ENCODE peak calls at places on chromosomes 5 and 9, in six cellular contexts. P is hepatocyte, G is fibroblast of pulmonary artery, L is RWPE2, Z is GM12865, Y is colonic mucosa. R is an unnamed sample.

GRCh38 chr9:495739-496138 is 281.1 kb downstream of the DOCK8 start:
- DNase-seq in L (no peak), P (no peak), Y (no peak), Z (no peak), G (no peak), R (no peak)

GRCh38 chr5:138990986-138991645 is 116.0 kb upstream of the LRRTM2 start:
- DNase-seq in G (no peak), Y (peak; percentile 7), L (no peak), P (no peak), Z (no peak), R (no peak)

GRCh38 chr9:82202808-82203207 is 214.2 kb downstream of the SPATA31D1 start:
- DNase-seq in Y (no peak), P (peak; percentile 51), G (peak; percentile 71), L (no peak), Z (no peak), R (no peak)

GRCh38 chr9:2150338-2150737 is 135.2 kb downstream of the SMARCA2 start:
- DNase-seq in G (no peak), Z (no peak), L (no peak), Y (no peak), P (no peak), R (no peak)

GRCh38 chr5:109327572-109327971 is 82.2 kb downstream of the PJA2 start:
- DNase-seq in Z (no peak), P (no peak), Y (no peak), G (no peak), L (no peak), R (no peak)

GRCh38 chr9:127907867-127908659 is 8.7 kb upstream of the ST6GALNAC6 start:
- DNase-seq in P (no peak), G (no peak), L (no peak), Y (peak; percentile 22), Z (no peak), R (no peak)

GRCh38 chr9:34338664-34339063 is 9.3 kb downstream of the NUDT2 start:
- DNase-seq in Z (no peak), Y (no peak), G (no peak), P (no peak), L (no peak), R (no peak)

GRCh38 chr9:84031534-84031933 is 50.9 kb downstream of the RMI1 start:
- DNase-seq in Y (no peak), L (no peak), Z (no peak), G (no peak), P (no peak), R (no peak)

GRCh38 chr9:97573482-97574073 is 59.6 kb downstream of the TSTD2 start:
- DNase-seq in Z (no peak), P (no peak), G (no peak), L (no peak), Y (no peak), R (no peak)

GRCh38 chr9:127979015-127979332 is 1.8 kb downstream of the EEIG1 start:
- DNase-seq in Y (no peak), P (peak; percentile 26), Z (no peak), G (no peak), L (no peak), R (no peak)

GRCh38 chr5:143449772-143450171 is 46.3 kb upstream of the NR3C1 start:
- DNase-seq in L (no peak), P (no peak), Y (no peak), G (no peak), Z (no peak), R (no peak)

GRCh38 chr5:135553688-135554462 is 18.1 kb upstream of the NEUROG1 start:
- DNase-seq in G (peak; percentile 14), P (peak; percentile 73), Z (no peak), Y (peak; percentile 60), L (no peak), R (no peak)

GRCh38 chr5:125381290-125381689 is 634.9 kb upstream of the ZNF608 start:
- DNase-seq in G (no peak), P (no peak), Y (no peak), Z (peak; percentile 1), L (no peak), R (no peak)

GRCh38 chr5:9658726-9659125 is 28.6 kb upstream of the TAS2R1 start:
- DNase-seq in L (no peak), P (no peak), G (no peak), Y (no peak), Z (no peak), R (no peak)

GRCh38 chr5:3593771-3594513 is 1.7 kb upstream of the IRX1 start:
- DNase-seq in G (no peak), Y (no peak), L (no peak), Z (no peak), P (no peak), R (no peak)

GRCh38 chr9:110842976-110843375 is 174.4 kb downstream of the MUSK start:
- DNase-seq in L (no peak), G (no peak), Z (no peak), P (no peak), Y (no peak), R (no peak)

GRCh38 chr5:33316773-33317172 is 124.0 kb upstream of the TARS1 start:
- DNase-seq in L (no peak), G (no peak), P (no peak), Z (no peak), Y (no peak), R (no peak)

GRCh38 chr5:111227805-111228204 is 3.6 kb downstream of the CAMK4 start:
- DNase-seq in Z (peak; percentile 55), G (peak; percentile 78), P (peak; percentile 8), L (no peak), Y (peak; percentile 30), R (peak; percentile 53)

GRCh38 chr9:75238311-75238976 is 150.1 kb downstream of the OSTF1 start:
- DNase-seq in G (peak; percentile 83), P (peak; percentile 87), L (no peak), Z (peak; percentile 63), Y (peak; percentile 71), R (peak; percentile 64)

GRCh38 chr5:178793156-178793555 is 62.7 kb upstream of the ZNF354A start:
- DNase-seq in G (no peak), Z (no peak), P (peak; percentile 39), Y (peak; percentile 26), L (no peak), R (peak; percentile 51)

GRCh38 chr5:43039468-43040286 is 442 bp downstream of the ANXA2R start:
- DNase-seq in Z (peak; percentile 56), Y (peak; percentile 69), G (peak; percentile 92), P (peak; percentile 78), L (no peak), R (peak; percentile 76)
- TF ChIP-seq CTCF in Z (peak; percentile 8), Y (no peak), G (peak; percentile 11), P (peak; percentile 12), L (no peak), R (no peak)

DNA sequence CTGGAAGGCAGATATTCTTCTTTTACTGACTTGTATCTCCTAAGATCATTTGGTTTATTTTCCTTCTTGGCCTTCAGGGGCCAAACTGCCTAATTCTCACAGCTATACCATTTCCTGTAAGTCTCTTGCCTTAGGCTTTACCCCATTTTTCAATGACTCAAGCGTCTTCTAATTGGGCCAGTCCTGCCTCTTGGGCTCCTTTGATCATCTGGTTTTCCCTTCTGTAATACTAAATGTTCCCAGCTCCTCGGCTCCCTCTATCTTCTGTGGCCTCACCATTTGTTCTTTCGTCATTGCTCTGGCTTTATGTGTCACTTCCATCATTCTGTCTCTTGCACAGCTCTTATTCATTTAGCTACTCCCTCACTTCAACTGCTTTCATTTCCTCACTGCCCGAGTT is 14.5 kb upstream of the SPINK7 start:
- DNase-seq in P (no peak), G (no peak), Z (no peak), Y (no peak), L (no peak), R (no peak)
- TF ChIP-seq CTCF in P (no peak), G (no peak), Z (no peak), Y (no peak), L (no peak), R (no peak)

GRCh38 chr5:22998362-22998761 is 145.2 kb upstream of the CDH12 start:
- DNase-seq in Y (no peak), L (no peak), Z (no peak), G (no peak), P (no peak), R (no peak)

GRCh38 chr5:23001120-23001519 is 148.0 kb upstream of the CDH12 start:
- DNase-seq in G (no peak), Y (no peak), L (no peak), Z (no peak), P (no peak), R (no peak)

DNA sequence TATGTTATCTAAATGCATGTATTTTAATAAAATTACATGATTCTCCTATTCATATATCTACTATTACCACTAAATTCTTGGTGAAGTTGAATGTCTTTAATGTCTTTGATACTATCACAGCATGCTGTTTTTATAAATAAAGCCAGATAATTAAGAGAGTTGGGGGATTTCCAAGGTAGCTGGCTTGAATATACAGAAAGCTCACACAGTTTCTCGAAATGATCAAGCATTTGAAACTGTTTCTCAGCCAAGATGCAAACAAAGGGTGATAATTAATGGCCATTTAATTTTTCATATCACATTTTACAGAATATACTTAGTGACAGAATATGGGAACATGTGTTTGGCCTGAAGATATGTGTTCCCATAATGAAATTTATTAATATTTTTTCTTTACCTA is 145.6 kb upstream of the CDH12 start:
- DNase-seq in G (no peak), Z (no peak), L (no peak), Y (no peak), P (no peak), R (no peak)
- TF ChIP-seq CTCF in G (no peak), Z (no peak), L (no peak), Y (no peak), P (no peak), R (no peak)

GRCh38 chr9:100028201-100028784 is 70.5 kb downstream of the ERP44 start:
- DNase-seq in G (peak; percentile 86), Z (peak; percentile 90), Y (peak; percentile 72), P (peak; percentile 80), L (no peak), R (peak; percentile 84)
- TF ChIP-seq CTCF in G (peak; percentile 100), Z (peak; percentile 98), Y (peak; percentile 93), P (peak; percentile 86), L (peak; percentile 94), R (peak; percentile 89)

DNA sequence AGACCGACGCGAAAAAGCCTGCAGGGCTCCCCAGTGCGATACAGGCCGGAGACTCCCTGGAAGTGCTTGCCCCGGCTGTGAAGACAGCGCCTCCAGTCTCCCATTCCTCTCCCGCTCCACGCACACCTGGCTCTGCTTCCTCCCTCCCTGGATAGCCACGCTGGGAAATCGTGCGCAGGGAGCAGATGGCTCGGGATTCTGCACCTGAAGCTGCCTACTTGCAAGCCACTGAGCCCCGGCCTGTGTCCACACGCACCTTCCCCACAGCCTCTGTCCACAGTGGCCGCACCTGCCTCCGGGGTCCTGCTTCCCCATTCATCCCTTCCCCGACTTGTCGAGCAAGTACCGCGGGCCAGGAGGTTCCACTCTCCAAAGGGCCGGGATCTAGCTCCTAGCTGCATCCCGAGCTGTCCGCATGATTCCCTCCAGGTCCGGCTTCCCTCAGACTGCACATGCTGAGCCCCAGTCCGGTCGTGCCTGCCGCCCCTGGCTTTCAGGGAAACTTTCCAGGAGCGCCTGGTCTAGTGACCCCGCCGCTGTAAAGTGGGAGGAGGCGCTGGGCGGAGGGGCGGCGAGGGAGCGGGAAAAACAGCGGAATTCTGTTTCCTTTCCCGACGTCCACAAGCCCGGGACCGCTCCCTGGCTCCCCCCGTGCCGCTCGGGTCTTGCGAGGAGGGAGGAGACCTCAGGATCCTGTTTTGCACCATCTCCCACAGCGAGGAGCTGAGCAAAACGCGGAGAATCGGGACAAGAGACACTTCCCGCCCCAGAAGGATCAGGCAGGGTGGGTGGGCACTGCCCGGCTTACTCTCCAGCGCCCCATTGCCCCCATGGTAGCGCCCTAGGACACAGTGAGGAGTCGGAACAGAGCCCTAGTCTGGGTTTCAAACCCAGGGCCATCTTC is 2.0 kb downstream of the SEMA6A start:
- DNase-seq in G (peak; percentile 16), L (no peak), P (peak; percentile 59), Z (no peak), Y (peak; percentile 63), R (no peak)
- TF ChIP-seq CTCF in G (no peak), L (no peak), P (no peak), Z (no peak), Y (no peak), R (no peak)

GRCh38 chr5:52922384-52922783 is 66.8 kb upstream of the ITGA2 start:
- DNase-seq in P (peak; percentile 57), L (peak; percentile 95), Y (no peak), G (peak; percentile 97), Z (no peak), R (no peak)
- TF ChIP-seq CTCF in P (no peak), L (peak; percentile 14), Y (no peak), G (peak; percentile 12), Z (no peak), R (no peak)